ENCODE peak calls at places on chromosomes 6 and 20, in six cellular contexts. One of them, this sample, is unnamed.

GRCh38 chr6:33143113-33143760 is 49.0 kb downstream of the COL11A2 start:
- DNase-seq in spleen: no peak
- DNase-seq in mesenchymal stem cell: no peak
- DNase-seq in cardiac fibroblast: no peak
- DNase-seq in MM.1S: no peak
- DNase-seq in foreskin fibroblast: no peak
- DNase-seq in this sample: no peak

GRCh38 chr6:22800451-22800850 is 231.1 kb downstream of the HDGFL1 start:
- DNase-seq in spleen: no peak
- DNase-seq in mesenchymal stem cell: no peak
- DNase-seq in cardiac fibroblast: no peak
- DNase-seq in MM.1S: no peak
- DNase-seq in foreskin fibroblast: no peak
- DNase-seq in this sample: no peak

GRCh38 chr6:161223646-161224045 is 50.2 kb downstream of the AGPAT4 start:
- DNase-seq in spleen: no peak
- DNase-seq in mesenchymal stem cell: no peak
- DNase-seq in cardiac fibroblast: no peak
- DNase-seq in MM.1S: no peak
- DNase-seq in foreskin fibroblast: no peak
- DNase-seq in this sample: no peak

GRCh38 chr20:47502801-47503239 is 1.1 kb downstream of the NCOA3 start:
- DNase-seq in spleen: no peak
- DNase-seq in mesenchymal stem cell: peak; percentile 83
- DNase-seq in cardiac fibroblast: peak; percentile 45
- DNase-seq in MM.1S: peak; percentile 68
- DNase-seq in foreskin fibroblast: peak; percentile 32
- DNase-seq in this sample: no peak

GRCh38 chr20:49268600-49269365 is 9.1 kb downstream of the ZNFX1 start:
- DNase-seq in spleen: no peak
- DNase-seq in mesenchymal stem cell: peak; percentile 92
- DNase-seq in cardiac fibroblast: peak; percentile 39
- DNase-seq in MM.1S: peak; percentile 71
- DNase-seq in foreskin fibroblast: peak; percentile 38
- DNase-seq in this sample: peak; percentile 37

GRCh38 chr6:24899647-24900325 is 36.0 kb downstream of the RIPOR2 start:
- DNase-seq in spleen: no peak
- DNase-seq in mesenchymal stem cell: no peak
- DNase-seq in cardiac fibroblast: peak; percentile 64
- DNase-seq in MM.1S: no peak
- DNase-seq in foreskin fibroblast: no peak
- DNase-seq in this sample: no peak

GRCh38 chr6:135939216-135939610 is 87.7 kb downstream of the PDE7B start:
- DNase-seq in spleen: no peak
- DNase-seq in mesenchymal stem cell: no peak
- DNase-seq in cardiac fibroblast: peak; percentile 46
- DNase-seq in MM.1S: no peak
- DNase-seq in foreskin fibroblast: no peak
- DNase-seq in this sample: no peak

GRCh38 chr20:17605131-17605660 is 35.3 kb downstream of the DSTN start:
- DNase-seq in spleen: no peak
- DNase-seq in mesenchymal stem cell: no peak
- DNase-seq in cardiac fibroblast: no peak
- DNase-seq in MM.1S: no peak
- DNase-seq in foreskin fibroblast: no peak
- DNase-seq in this sample: no peak

GRCh38 chr20:63544958-63545516 is 2.5 kb downstream of the SRMS start:
- DNase-seq in spleen: no peak
- DNase-seq in mesenchymal stem cell: no peak
- DNase-seq in cardiac fibroblast: no peak
- DNase-seq in MM.1S: no peak
- DNase-seq in foreskin fibroblast: no peak
- DNase-seq in this sample: no peak

GRCh38 chr6:127980996-127981395 is 80.1 kb upstream of the THEMIS start:
- DNase-seq in spleen: no peak
- DNase-seq in mesenchymal stem cell: no peak
- DNase-seq in cardiac fibroblast: no peak
- DNase-seq in MM.1S: no peak
- DNase-seq in foreskin fibroblast: no peak
- DNase-seq in this sample: no peak

GRCh38 chr6:132054525-132054924 is 103.4 kb upstream of the CCN2 start:
- DNase-seq in spleen: no peak
- DNase-seq in mesenchymal stem cell: peak; percentile 35
- DNase-seq in cardiac fibroblast: no peak
- DNase-seq in MM.1S: no peak
- DNase-seq in foreskin fibroblast: peak; percentile 69
- DNase-seq in this sample: no peak

GRCh38 chr6:72966628-72967280 is 258.5 kb downstream of the KHDC1L start:
- DNase-seq in spleen: no peak
- DNase-seq in mesenchymal stem cell: no peak
- DNase-seq in cardiac fibroblast: peak; percentile 48
- DNase-seq in MM.1S: no peak
- DNase-seq in foreskin fibroblast: no peak
- DNase-seq in this sample: no peak

GRCh38 chr6:158818580-158819212 is 472 bp downstream of the EZR start:
- DNase-seq in spleen: peak; percentile 94
- DNase-seq in mesenchymal stem cell: peak; percentile 83
- DNase-seq in cardiac fibroblast: peak; percentile 65
- DNase-seq in MM.1S: peak; percentile 42
- DNase-seq in foreskin fibroblast: peak; percentile 51
- DNase-seq in this sample: no peak

GRCh38 chr6:154500769-154501171 is 9.7 kb downstream of the CNKSR3 start:
- DNase-seq in spleen: no peak
- DNase-seq in mesenchymal stem cell: no peak
- DNase-seq in cardiac fibroblast: no peak
- DNase-seq in MM.1S: no peak
- DNase-seq in foreskin fibroblast: no peak
- DNase-seq in this sample: no peak

GRCh38 chr6:100472674-100473073 is 8.0 kb upstream of the SIM1 start:
- DNase-seq in spleen: no peak
- DNase-seq in mesenchymal stem cell: peak; percentile 21
- DNase-seq in cardiac fibroblast: no peak
- DNase-seq in MM.1S: peak; percentile 93
- DNase-seq in foreskin fibroblast: peak; percentile 57
- DNase-seq in this sample: no peak

GRCh38 chr20:5931411-5931810 is 18.9 kb downstream of the TRMT6 start:
- DNase-seq in spleen: no peak
- DNase-seq in mesenchymal stem cell: no peak
- DNase-seq in cardiac fibroblast: no peak
- DNase-seq in MM.1S: no peak
- DNase-seq in foreskin fibroblast: no peak
- DNase-seq in this sample: no peak

GRCh38 chr20:2690213-2690612 is 2.4 kb upstream of the EBF4 start:
- DNase-seq in spleen: no peak
- DNase-seq in mesenchymal stem cell: no peak
- DNase-seq in cardiac fibroblast: no peak
- DNase-seq in MM.1S: no peak
- DNase-seq in foreskin fibroblast: no peak
- DNase-seq in this sample: no peak

GRCh38 chr6:32401564-32401963 is 5.4 kb downstream of the BTNL2 start:
- DNase-seq in spleen: no peak
- DNase-seq in mesenchymal stem cell: no peak
- DNase-seq in cardiac fibroblast: no peak
- DNase-seq in MM.1S: no peak
- DNase-seq in foreskin fibroblast: no peak
- DNase-seq in this sample: no peak

GRCh38 chr6:106974999-106975698 is 620 bp upstream of the CD24 start:
- DNase-seq in spleen: peak; percentile 92
- DNase-seq in mesenchymal stem cell: peak; percentile 33
- DNase-seq in cardiac fibroblast: no peak
- DNase-seq in MM.1S: peak; percentile 11
- DNase-seq in foreskin fibroblast: no peak
- DNase-seq in this sample: no peak

GRCh38 chr6:31004285-31004684 is 6.0 kb upstream of the MUC22 start:
- DNase-seq in spleen: no peak
- DNase-seq in mesenchymal stem cell: no peak
- DNase-seq in cardiac fibroblast: no peak
- DNase-seq in MM.1S: no peak
- DNase-seq in foreskin fibroblast: no peak
- DNase-seq in this sample: no peak

GRCh38 chr6:139430897-139431601 is 56.6 kb upstream of the CITED2 start:
- DNase-seq in spleen: no peak
- DNase-seq in mesenchymal stem cell: no peak
- DNase-seq in cardiac fibroblast: no peak
- DNase-seq in MM.1S: no peak
- DNase-seq in foreskin fibroblast: no peak
- DNase-seq in this sample: no peak

GRCh38 chr6:158835616-158836221 is 16.6 kb upstream of the EZR start:
- DNase-seq in spleen: peak; percentile 74
- DNase-seq in mesenchymal stem cell: no peak
- DNase-seq in cardiac fibroblast: peak; percentile 84
- DNase-seq in MM.1S: no peak
- DNase-seq in foreskin fibroblast: no peak
- DNase-seq in this sample: no peak

GRCh38 chr6:142542704-142543233 is 241.0 kb downstream of the ADGRG6 start:
- DNase-seq in spleen: no peak
- DNase-seq in mesenchymal stem cell: no peak
- DNase-seq in cardiac fibroblast: peak; percentile 81
- DNase-seq in MM.1S: no peak
- DNase-seq in foreskin fibroblast: peak; percentile 16
- DNase-seq in this sample: no peak

GRCh38 chr6:42423244-42423643 is 28.5 kb downstream of the TRERF1 start:
- DNase-seq in spleen: no peak
- DNase-seq in mesenchymal stem cell: no peak
- DNase-seq in cardiac fibroblast: no peak
- DNase-seq in MM.1S: no peak
- DNase-seq in foreskin fibroblast: no peak
- DNase-seq in this sample: no peak

GRCh38 chr6:97654674-97655073 is 371.7 kb upstream of the MMS22L start:
- DNase-seq in spleen: no peak
- DNase-seq in mesenchymal stem cell: no peak
- DNase-seq in cardiac fibroblast: no peak
- DNase-seq in MM.1S: no peak
- DNase-seq in foreskin fibroblast: no peak
- DNase-seq in this sample: no peak

DNA sequence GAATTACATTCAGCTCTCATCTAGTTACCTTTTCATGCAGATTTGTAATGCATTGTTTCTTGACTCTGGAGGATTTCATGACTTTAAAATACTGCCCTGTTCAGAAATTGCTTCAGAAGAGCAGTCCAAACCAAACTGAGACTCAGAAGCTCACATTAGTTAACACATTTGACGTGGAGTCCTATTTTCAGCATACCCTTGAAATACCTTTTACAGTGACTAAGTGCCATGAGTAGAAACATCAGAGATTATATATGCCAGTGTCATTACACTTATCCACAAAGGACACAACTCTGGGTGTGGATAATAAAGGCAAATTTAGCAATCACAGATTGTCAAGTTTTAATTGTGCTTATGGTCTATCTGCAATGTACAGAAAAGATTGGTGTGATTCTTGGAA is 459.6 kb downstream of the FRK start:
- DNase-seq in spleen: no peak
- DNase-seq in mesenchymal stem cell: no peak
- DNase-seq in cardiac fibroblast: no peak
- DNase-seq in MM.1S: no peak
- DNase-seq in foreskin fibroblast: no peak
- DNase-seq in this sample: no peak
- H3K4me3 ChIP-seq in spleen: no peak overlapping the region
- H3K4me3 ChIP-seq in mesenchymal stem cell: no peak overlapping the region
- H3K4me3 ChIP-seq in cardiac fibroblast: no peak overlapping the region
- H3K4me3 ChIP-seq in MM.1S: no peak overlapping the region
- H3K4me3 ChIP-seq in foreskin fibroblast: no peak overlapping the region
- H3K4me3 ChIP-seq in this sample: no peak overlapping the region

DNA sequence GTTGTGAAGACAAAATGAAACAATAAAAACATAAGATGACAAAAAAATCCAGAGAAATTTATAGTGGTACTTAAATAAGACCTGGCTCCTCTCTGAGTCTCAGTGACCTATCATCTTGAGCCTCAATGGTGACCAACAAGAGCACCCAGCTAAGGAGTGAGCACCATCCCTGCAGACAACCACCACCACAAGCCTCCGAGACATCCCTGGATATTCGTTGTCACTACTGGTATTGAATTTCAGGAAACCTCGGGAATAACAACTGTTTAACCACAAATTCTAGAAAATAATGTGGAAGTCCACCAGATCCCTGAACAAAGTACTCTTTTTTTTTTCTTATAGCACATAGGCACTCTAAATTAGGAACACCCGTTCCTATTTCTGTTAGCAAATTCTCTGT is 32.2 kb upstream of the ADGRF5 start:
- DNase-seq in spleen: no peak
- DNase-seq in mesenchymal stem cell: no peak
- DNase-seq in cardiac fibroblast: no peak
- DNase-seq in MM.1S: no peak
- DNase-seq in foreskin fibroblast: no peak
- DNase-seq in this sample: no peak
- H3K4me3 ChIP-seq in spleen: no peak overlapping the region
- H3K4me3 ChIP-seq in mesenchymal stem cell: no peak overlapping the region
- H3K4me3 ChIP-seq in cardiac fibroblast: no peak overlapping the region
- H3K4me3 ChIP-seq in MM.1S: no peak overlapping the region
- H3K4me3 ChIP-seq in foreskin fibroblast: no peak overlapping the region
- H3K4me3 ChIP-seq in this sample: no peak overlapping the region

GRCh38 chr6:119193707-119194106 is 115.2 kb upstream of the FAM184A start:
- DNase-seq in spleen: no peak
- DNase-seq in mesenchymal stem cell: no peak
- DNase-seq in cardiac fibroblast: no peak
- DNase-seq in MM.1S: no peak
- DNase-seq in foreskin fibroblast: no peak
- DNase-seq in this sample: no peak

GRCh38 chr6:119195204-119195603 is 116.7 kb upstream of the FAM184A start:
- DNase-seq in spleen: no peak
- DNase-seq in mesenchymal stem cell: no peak
- DNase-seq in cardiac fibroblast: no peak
- DNase-seq in MM.1S: no peak
- DNase-seq in foreskin fibroblast: no peak
- DNase-seq in this sample: no peak

GRCh38 chr6:119197271-119197670 is 118.8 kb upstream of the FAM184A start:
- DNase-seq in spleen: no peak
- DNase-seq in mesenchymal stem cell: peak; percentile 59
- DNase-seq in cardiac fibroblast: no peak
- DNase-seq in MM.1S: no peak
- DNase-seq in foreskin fibroblast: no peak
- DNase-seq in this sample: no peak

GRCh38 chr6:119195848-119196247 is 117.4 kb upstream of the FAM184A start:
- DNase-seq in spleen: no peak
- DNase-seq in mesenchymal stem cell: no peak
- DNase-seq in cardiac fibroblast: no peak
- DNase-seq in MM.1S: no peak
- DNase-seq in foreskin fibroblast: no peak
- DNase-seq in this sample: no peak

DNA sequence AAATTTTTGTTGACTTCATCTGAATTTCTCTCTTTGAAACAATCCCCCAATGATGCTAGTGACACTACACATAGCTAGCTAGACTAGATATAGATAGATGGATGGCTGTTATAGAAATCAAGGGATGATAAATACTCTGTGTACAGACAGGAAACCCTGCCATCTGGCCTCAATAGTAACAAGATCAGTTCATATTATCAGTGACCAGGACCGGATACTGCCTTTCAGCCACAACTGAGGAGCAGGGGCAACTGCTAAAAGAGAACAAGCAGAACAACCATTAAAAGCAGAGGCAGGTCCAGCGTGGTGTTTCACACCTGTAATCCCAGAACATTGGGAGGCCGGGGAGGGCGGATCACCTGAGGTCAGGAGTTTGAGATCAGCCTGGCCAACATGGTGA is 118.3 kb upstream of the FAM184A start:
- DNase-seq in spleen: no peak
- DNase-seq in mesenchymal stem cell: peak; percentile 22
- DNase-seq in cardiac fibroblast: no peak
- DNase-seq in MM.1S: no peak
- DNase-seq in foreskin fibroblast: no peak
- DNase-seq in this sample: no peak
- H3K4me3 ChIP-seq in spleen: no peak overlapping the region
- H3K4me3 ChIP-seq in mesenchymal stem cell: no peak overlapping the region
- H3K4me3 ChIP-seq in cardiac fibroblast: no peak overlapping the region
- H3K4me3 ChIP-seq in MM.1S: no peak overlapping the region
- H3K4me3 ChIP-seq in foreskin fibroblast: no peak overlapping the region
- H3K4me3 ChIP-seq in this sample: no peak overlapping the region

GRCh38 chr20:14051454-14051853 is 56.1 kb downstream of the MACROD2 start:
- DNase-seq in spleen: no peak
- DNase-seq in mesenchymal stem cell: no peak
- DNase-seq in cardiac fibroblast: no peak
- DNase-seq in MM.1S: no peak
- DNase-seq in foreskin fibroblast: no peak
- DNase-seq in this sample: no peak
- H3K4me3 ChIP-seq in spleen: no peak overlapping the region
- H3K4me3 ChIP-seq in mesenchymal stem cell: no peak overlapping the region
- H3K4me3 ChIP-seq in cardiac fibroblast: no peak overlapping the region
- H3K4me3 ChIP-seq in MM.1S: no peak overlapping the region
- H3K4me3 ChIP-seq in foreskin fibroblast: no peak overlapping the region
- H3K4me3 ChIP-seq in this sample: no peak overlapping the region